ENCODE peak calls at places on chromosomes 12 and 14, in nine cellular contexts. One of them, this sample, is unnamed.

GRCh38 chr14:49768301-49769121 is 558 bp downstream of the KLHDC2 start:
- DNase-seq in BE2C: peak
- DNase-seq in dorsolateral prefrontal cortex: peak
- DNase-seq in WERI-Rb-1: peak
- DNase-seq in heart right ventricle: peak
- DNase-seq in CD4-positive, alpha-beta memory T cell: peak
- DNase-seq in spleen: peak
- DNase-seq in HCT116: peak
- DNase-seq in neural progenitor cell: peak
- DNase-seq in this sample: peak

GRCh38 chr12:75564398-75564797 is 53.0 kb upstream of the KRR1 start:
- DNase-seq in BE2C: no peak
- DNase-seq in dorsolateral prefrontal cortex: no peak
- DNase-seq in WERI-Rb-1: no peak
- DNase-seq in heart right ventricle: no peak
- DNase-seq in CD4-positive, alpha-beta memory T cell: no peak
- DNase-seq in spleen: no peak
- DNase-seq in HCT116: no peak
- DNase-seq in neural progenitor cell: no peak
- DNase-seq in this sample: no peak

GRCh38 chr14:60977848-60978247 is 3.0 kb downstream of the TRMT5 start:
- DNase-seq in BE2C: peak
- DNase-seq in dorsolateral prefrontal cortex: no peak
- DNase-seq in WERI-Rb-1: no peak
- DNase-seq in heart right ventricle: no peak
- DNase-seq in CD4-positive, alpha-beta memory T cell: no peak
- DNase-seq in spleen: no peak
- DNase-seq in HCT116: no peak
- DNase-seq in neural progenitor cell: no peak
- DNase-seq in this sample: no peak

GRCh38 chr14:30559638-30560071 is 697 bp downstream of the G2E3 start:
- DNase-seq in BE2C: no peak
- DNase-seq in dorsolateral prefrontal cortex: no peak
- DNase-seq in WERI-Rb-1: peak
- DNase-seq in heart right ventricle: no peak
- DNase-seq in CD4-positive, alpha-beta memory T cell: no peak
- DNase-seq in spleen: no peak
- DNase-seq in HCT116: no peak
- DNase-seq in neural progenitor cell: peak
- DNase-seq in this sample: peak

GRCh38 chr12:123990512-123990911 is 17.5 kb downstream of the ZNF664 start:
- DNase-seq in BE2C: no peak
- DNase-seq in dorsolateral prefrontal cortex: no peak
- DNase-seq in WERI-Rb-1: no peak
- DNase-seq in heart right ventricle: no peak
- DNase-seq in CD4-positive, alpha-beta memory T cell: no peak
- DNase-seq in spleen: no peak
- DNase-seq in HCT116: no peak
- DNase-seq in neural progenitor cell: no peak
- DNase-seq in this sample: no peak

GRCh38 chr12:51811203-51811805 is 37.2 kb downstream of the FIGNL2 start:
- DNase-seq in BE2C: no peak
- DNase-seq in dorsolateral prefrontal cortex: no peak
- DNase-seq in WERI-Rb-1: no peak
- DNase-seq in heart right ventricle: no peak
- DNase-seq in CD4-positive, alpha-beta memory T cell: no peak
- DNase-seq in spleen: no peak
- DNase-seq in HCT116: no peak
- DNase-seq in neural progenitor cell: no peak
- DNase-seq in this sample: no peak

GRCh38 chr14:76759589-76759988 is 1.7 kb upstream of the VASH1 start:
- DNase-seq in BE2C: no peak
- DNase-seq in dorsolateral prefrontal cortex: no peak
- DNase-seq in WERI-Rb-1: no peak
- DNase-seq in heart right ventricle: no peak
- DNase-seq in CD4-positive, alpha-beta memory T cell: no peak
- DNase-seq in spleen: peak
- DNase-seq in HCT116: no peak
- DNase-seq in neural progenitor cell: no peak
- DNase-seq in this sample: no peak

GRCh38 chr12:86137936-86138335 is 118.3 kb downstream of the MGAT4C start:
- DNase-seq in BE2C: no peak
- DNase-seq in dorsolateral prefrontal cortex: no peak
- DNase-seq in WERI-Rb-1: no peak
- DNase-seq in heart right ventricle: no peak
- DNase-seq in CD4-positive, alpha-beta memory T cell: no peak
- DNase-seq in spleen: no peak
- DNase-seq in HCT116: peak
- DNase-seq in neural progenitor cell: no peak
- DNase-seq in this sample: no peak

GRCh38 chr12:76240281-76240680 is 107.9 kb downstream of the BBS10 start:
- DNase-seq in BE2C: no peak
- DNase-seq in dorsolateral prefrontal cortex: no peak
- DNase-seq in WERI-Rb-1: no peak
- DNase-seq in heart right ventricle: no peak
- DNase-seq in CD4-positive, alpha-beta memory T cell: no peak
- DNase-seq in spleen: no peak
- DNase-seq in HCT116: no peak
- DNase-seq in neural progenitor cell: no peak
- DNase-seq in this sample: no peak

GRCh38 chr12:5154091-5154490 is 110.4 kb downstream of the KCNA5 start:
- DNase-seq in BE2C: peak
- DNase-seq in dorsolateral prefrontal cortex: no peak
- DNase-seq in WERI-Rb-1: peak
- DNase-seq in heart right ventricle: no peak
- DNase-seq in CD4-positive, alpha-beta memory T cell: no peak
- DNase-seq in spleen: no peak
- DNase-seq in HCT116: no peak
- DNase-seq in neural progenitor cell: peak
- DNase-seq in this sample: no peak

GRCh38 chr12:66629138-66629880 is 49.6 kb downstream of the GRIP1 start:
- DNase-seq in BE2C: no peak
- DNase-seq in dorsolateral prefrontal cortex: no peak
- DNase-seq in WERI-Rb-1: no peak
- DNase-seq in heart right ventricle: no peak
- DNase-seq in CD4-positive, alpha-beta memory T cell: no peak
- DNase-seq in spleen: no peak
- DNase-seq in HCT116: no peak
- DNase-seq in neural progenitor cell: no peak
- DNase-seq in this sample: no peak

GRCh38 chr14:31268216-31268615 is 60.6 kb upstream of the HECTD1 start:
- DNase-seq in BE2C: no peak
- DNase-seq in dorsolateral prefrontal cortex: no peak
- DNase-seq in WERI-Rb-1: no peak
- DNase-seq in heart right ventricle: no peak
- DNase-seq in CD4-positive, alpha-beta memory T cell: no peak
- DNase-seq in spleen: no peak
- DNase-seq in HCT116: no peak
- DNase-seq in neural progenitor cell: no peak
- DNase-seq in this sample: no peak

GRCh38 chr12:107057071-107057834 is 36.1 kb downstream of the CRY1 start:
- DNase-seq in BE2C: no peak
- DNase-seq in dorsolateral prefrontal cortex: no peak
- DNase-seq in WERI-Rb-1: no peak
- DNase-seq in heart right ventricle: no peak
- DNase-seq in CD4-positive, alpha-beta memory T cell: no peak
- DNase-seq in spleen: no peak
- DNase-seq in HCT116: no peak
- DNase-seq in neural progenitor cell: no peak
- DNase-seq in this sample: no peak

GRCh38 chr12:31507966-31508365 is 83.0 kb downstream of the DENND5B start:
- DNase-seq in BE2C: no peak
- DNase-seq in dorsolateral prefrontal cortex: no peak
- DNase-seq in WERI-Rb-1: no peak
- DNase-seq in heart right ventricle: no peak
- DNase-seq in CD4-positive, alpha-beta memory T cell: no peak
- DNase-seq in spleen: no peak
- DNase-seq in HCT116: no peak
- DNase-seq in neural progenitor cell: no peak
- DNase-seq in this sample: no peak

GRCh38 chr14:21385170-21385904 is 1.5 kb upstream of the SUPT16H start:
- DNase-seq in BE2C: no peak
- DNase-seq in dorsolateral prefrontal cortex: no peak
- DNase-seq in WERI-Rb-1: no peak
- DNase-seq in heart right ventricle: no peak
- DNase-seq in CD4-positive, alpha-beta memory T cell: no peak
- DNase-seq in spleen: no peak
- DNase-seq in HCT116: no peak
- DNase-seq in neural progenitor cell: peak
- DNase-seq in this sample: no peak

DNA sequence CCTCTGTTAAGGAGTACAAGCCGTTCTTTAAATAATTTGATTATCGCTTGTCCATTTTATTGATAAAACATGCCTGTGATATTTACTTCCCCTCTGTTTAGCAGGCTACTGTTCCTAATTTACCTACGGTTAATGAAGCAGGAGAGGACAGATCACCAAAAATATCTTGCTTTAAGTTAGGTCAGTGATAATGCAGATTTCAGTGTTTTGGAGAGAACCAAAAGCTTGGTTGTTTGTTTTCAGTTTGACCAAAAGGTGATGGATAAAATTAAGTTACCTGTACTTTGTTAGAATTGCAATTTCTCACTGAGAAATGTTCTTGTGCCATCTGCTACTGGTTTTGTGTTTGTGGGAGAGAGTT is 958 bp downstream of the SPATS2 start:
- DNase-seq in BE2C: no peak
- DNase-seq in dorsolateral prefrontal cortex: no peak
- DNase-seq in WERI-Rb-1: no peak
- DNase-seq in heart right ventricle: no peak
- DNase-seq in CD4-positive, alpha-beta memory T cell: no peak
- DNase-seq in spleen: no peak
- DNase-seq in HCT116: no peak
- DNase-seq in neural progenitor cell: no peak
- DNase-seq in this sample: no peak
- H3K4me3 ChIP-seq in BE2C: peak
- H3K4me3 ChIP-seq in dorsolateral prefrontal cortex: peak
- H3K4me3 ChIP-seq in WERI-Rb-1: peak
- H3K4me3 ChIP-seq in heart right ventricle: peak
- H3K4me3 ChIP-seq in CD4-positive, alpha-beta memory T cell: no peak
- H3K4me3 ChIP-seq in spleen: peak
- H3K4me3 ChIP-seq in HCT116: peak
- H3K4me3 ChIP-seq in neural progenitor cell: peak
- H3K4me3 ChIP-seq in this sample: no peak

DNA sequence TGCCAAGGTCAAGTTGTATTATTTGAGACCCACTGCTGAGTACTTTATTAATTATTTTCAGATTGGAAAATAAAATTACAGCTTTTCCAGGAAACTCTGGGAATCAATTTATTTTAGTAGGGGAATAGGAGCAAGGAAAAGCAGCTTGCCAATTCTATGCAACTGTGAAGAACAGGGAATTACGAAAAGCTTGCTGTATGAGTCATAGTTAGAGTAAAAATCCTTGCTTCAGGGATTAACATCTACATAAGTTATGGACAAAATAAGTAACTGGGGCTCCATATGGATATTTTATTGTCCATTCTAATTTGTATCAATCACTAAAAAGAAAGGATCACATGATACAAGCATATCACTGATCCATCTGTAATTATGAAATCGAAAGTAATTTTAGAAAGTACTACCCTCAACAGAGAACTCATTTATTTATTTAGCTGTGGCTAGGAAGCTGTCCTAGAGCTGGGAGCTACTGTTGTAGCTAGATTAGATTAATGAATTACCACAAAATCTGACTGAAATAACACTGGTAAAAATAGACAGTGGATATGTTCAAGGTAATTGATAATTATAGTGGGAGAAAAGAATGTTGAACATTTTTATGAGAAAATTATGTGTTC is 303.5 kb upstream of the NPAS3 start:
- DNase-seq in BE2C: no peak
- DNase-seq in dorsolateral prefrontal cortex: no peak
- DNase-seq in WERI-Rb-1: no peak
- DNase-seq in heart right ventricle: no peak
- DNase-seq in CD4-positive, alpha-beta memory T cell: no peak
- DNase-seq in spleen: no peak
- DNase-seq in HCT116: no peak
- DNase-seq in neural progenitor cell: no peak
- DNase-seq in this sample: no peak
- H3K4me3 ChIP-seq in BE2C: no peak
- H3K4me3 ChIP-seq in dorsolateral prefrontal cortex: peak
- H3K4me3 ChIP-seq in WERI-Rb-1: no peak
- H3K4me3 ChIP-seq in heart right ventricle: peak
- H3K4me3 ChIP-seq in CD4-positive, alpha-beta memory T cell: no peak
- H3K4me3 ChIP-seq in spleen: no peak
- H3K4me3 ChIP-seq in HCT116: no peak
- H3K4me3 ChIP-seq in neural progenitor cell: no peak
- H3K4me3 ChIP-seq in this sample: no peak

DNA sequence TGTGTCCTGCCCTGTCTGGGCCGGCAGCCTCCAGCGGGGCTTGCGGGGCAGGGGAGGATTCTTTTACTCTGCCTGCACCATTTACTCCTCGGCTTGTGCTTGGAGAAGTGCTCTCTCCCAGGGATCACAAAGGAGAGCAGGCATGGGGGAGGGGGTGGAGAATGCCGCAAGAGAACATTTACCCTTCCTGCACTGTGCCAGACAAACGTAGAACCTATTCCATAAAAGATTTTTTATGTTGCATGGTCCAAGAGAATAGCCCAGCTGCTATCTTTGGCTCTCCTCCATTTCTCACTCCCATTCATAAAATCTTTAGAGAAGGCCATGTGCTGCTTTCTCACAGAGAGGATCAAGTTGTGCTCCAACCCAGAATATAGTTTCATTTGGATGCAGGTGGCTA is 159.4 kb downstream of the SPTSSA start:
- DNase-seq in BE2C: no peak
- DNase-seq in dorsolateral prefrontal cortex: no peak
- DNase-seq in WERI-Rb-1: no peak
- DNase-seq in heart right ventricle: no peak
- DNase-seq in CD4-positive, alpha-beta memory T cell: no peak
- DNase-seq in spleen: no peak
- DNase-seq in HCT116: no peak
- DNase-seq in neural progenitor cell: no peak
- DNase-seq in this sample: no peak
- H3K4me3 ChIP-seq in BE2C: no peak
- H3K4me3 ChIP-seq in dorsolateral prefrontal cortex: no peak
- H3K4me3 ChIP-seq in WERI-Rb-1: no peak
- H3K4me3 ChIP-seq in heart right ventricle: no peak
- H3K4me3 ChIP-seq in CD4-positive, alpha-beta memory T cell: no peak
- H3K4me3 ChIP-seq in spleen: no peak
- H3K4me3 ChIP-seq in HCT116: no peak
- H3K4me3 ChIP-seq in neural progenitor cell: no peak
- H3K4me3 ChIP-seq in this sample: no peak

DNA sequence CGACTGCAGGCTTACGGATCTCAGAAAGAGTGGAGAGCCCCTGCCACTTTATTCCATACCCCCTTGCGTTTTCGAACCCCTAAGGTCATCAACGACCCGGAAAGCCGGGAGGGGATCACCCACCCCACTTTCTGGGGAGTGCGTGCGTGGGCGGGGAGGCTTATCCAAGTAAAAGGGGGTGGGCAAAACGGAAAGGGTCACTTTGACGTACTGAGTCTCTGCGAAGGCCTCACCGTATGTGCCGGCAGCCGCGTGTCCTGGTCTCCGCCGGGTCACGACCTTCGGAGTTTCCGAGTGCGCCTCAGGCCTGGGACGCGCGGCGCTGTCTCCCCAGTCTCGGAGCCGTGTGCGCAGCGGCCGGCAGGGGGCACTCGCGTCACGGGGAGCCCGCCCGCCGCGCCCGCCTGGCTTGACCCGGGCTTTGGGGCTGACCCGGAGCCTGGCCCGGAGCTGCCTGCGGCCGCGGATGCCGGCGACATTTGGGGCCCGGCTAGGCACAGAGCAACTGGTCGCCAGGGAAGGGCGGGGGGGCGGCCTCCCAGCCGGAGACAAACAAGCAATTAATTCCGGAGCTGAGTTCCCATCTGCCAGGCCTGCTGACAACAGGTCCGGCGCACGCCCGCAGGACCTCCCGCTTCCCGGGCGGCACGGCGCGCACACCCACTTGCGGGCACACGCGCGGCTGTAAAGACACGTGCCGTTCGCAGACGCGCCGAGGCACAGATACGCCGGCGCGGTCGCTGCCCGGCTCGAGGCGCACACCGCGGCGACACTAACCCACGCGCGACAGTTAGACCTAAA is 890 bp upstream of the KIF26A start:
- DNase-seq in BE2C: peak
- DNase-seq in dorsolateral prefrontal cortex: peak
- DNase-seq in WERI-Rb-1: peak
- DNase-seq in heart right ventricle: peak
- DNase-seq in CD4-positive, alpha-beta memory T cell: peak
- DNase-seq in spleen: peak
- DNase-seq in HCT116: no peak
- DNase-seq in neural progenitor cell: peak
- DNase-seq in this sample: peak
- H3K4me3 ChIP-seq in BE2C: peak
- H3K4me3 ChIP-seq in dorsolateral prefrontal cortex: peak
- H3K4me3 ChIP-seq in WERI-Rb-1: peak
- H3K4me3 ChIP-seq in heart right ventricle: peak
- H3K4me3 ChIP-seq in CD4-positive, alpha-beta memory T cell: no peak
- H3K4me3 ChIP-seq in spleen: peak
- H3K4me3 ChIP-seq in HCT116: peak
- H3K4me3 ChIP-seq in neural progenitor cell: peak
- H3K4me3 ChIP-seq in this sample: peak

This sample was measured in Jurkat, Clone E6-1.